ENCODE peak calls at places on chromosomes 2 and 18, in four cellular contexts. Q is GM12878, D is HL-60, J is K562. X is an unnamed sample.

GRCh38 chr2:135617501-135618015 is 86.3 kb downstream of the R3HDM1 start:
- DNase-seq in Q (no peak), D (no peak), J (no peak), X (no peak)

GRCh38 chr2:20641123-20641985 is 9.5 kb downstream of the HS1BP3 start:
- DNase-seq in Q (no peak), D (no peak), J (no peak), X (no peak)

GRCh38 chr2:214774108-214774507 is 35.4 kb downstream of the BARD1 start:
- DNase-seq in Q (no peak), D (no peak), J (no peak), X (no peak)

GRCh38 chr2:126729896-126730295 is 73.9 kb downstream of the GYPC start:
- DNase-seq in Q (no peak), D (no peak), J (no peak), X (no peak)

GRCh38 chr2:211026109-211026508 is 469.7 kb downstream of the CPS1 start:
- DNase-seq in Q (no peak), D (no peak), J (no peak), X (no peak)

GRCh38 chr2:207039225-207039624 is 99.9 kb downstream of the CPO start:
- DNase-seq in Q (no peak), D (no peak), J (no peak), X (no peak)

GRCh38 chr2:4020649-4021048 is 317.3 kb downstream of the DCDC2C start:
- DNase-seq in Q (no peak), D (no peak), J (no peak), X (no peak)

GRCh38 chr2:72892506-72893173 is 5.4 kb downstream of the SPR start:
- DNase-seq in Q (no peak), D (peak), J (no peak), X (peak)

GRCh38 chr2:159285929-159286708 is at the start of gene WDSUB1:
- DNase-seq in Q (no peak), D (peak), J (peak), X (peak)

GRCh38 chr18:36127866-36128845 is 984 bp downstream of the SLC39A6 start:
- DNase-seq in Q (no peak), D (no peak), J (peak), X (no peak)

GRCh38 chr2:119024152-119024551 is 82.2 kb downstream of the MARCO start:
- DNase-seq in Q (no peak), D (no peak), J (no peak), X (no peak)

GRCh38 chr18:74040459-74041332 is 106.9 kb downstream of the FBXO15 start:
- DNase-seq in Q (no peak), D (peak), J (peak), X (peak)

GRCh38 chr2:232354069-232354468 is 24.5 kb upstream of the ALPP start:
- DNase-seq in Q (no peak), D (no peak), J (no peak), X (no peak)

GRCh38 chr2:241030883-241031282 is 32.5 kb downstream of the SNED1 start:
- DNase-seq in Q (no peak), D (no peak), J (no peak), X (no peak)

GRCh38 chr18:36309436-36310391 is 12.2 kb downstream of the FHOD3 start:
- DNase-seq in Q (no peak), D (no peak), J (no peak), X (no peak)

GRCh38 chr18:3450358-3451107 is 561 bp downstream of the TGIF1 start:
- DNase-seq in Q (no peak), D (peak), J (peak), X (no peak)

GRCh38 chr18:3447895-3448844 is 1.8 kb upstream of the TGIF1 start:
- DNase-seq in Q (peak), D (peak), J (peak), X (peak)

GRCh38 chr18:3447035-3447894 is 2.7 kb upstream of the TGIF1 start:
- DNase-seq in Q (no peak), D (peak), J (peak), X (no peak)

GRCh38 chr18:3449702-3450357 is at the start of gene TGIF1:
- DNase-seq in Q (no peak), D (peak), J (peak), X (no peak)

GRCh38 chr18:3448845-3449701 is 899 bp upstream of the TGIF1 start:
- DNase-seq in Q (peak), D (peak), J (peak), X (peak)
- TF ChIP-seq POLR2AphosphoS5 in Q (peak), D (peak), J (no peak), X (peak)

GRCh38 chr2:107133412-107133811 is 247.4 kb upstream of the ST6GAL2 start:
- DNase-seq in Q (no peak), D (no peak), J (no peak), X (no peak)

GRCh38 chr2:107128381-107128780 is 242.4 kb upstream of the ST6GAL2 start:
- DNase-seq in Q (no peak), D (no peak), J (no peak), X (no peak)

GRCh38 chr2:107132746-107133145 is 246.8 kb upstream of the ST6GAL2 start:
- DNase-seq in Q (no peak), D (no peak), J (no peak), X (no peak)

GRCh38 chr2:107136749-107137148 is 250.8 kb upstream of the ST6GAL2 start:
- DNase-seq in Q (no peak), D (no peak), J (no peak), X (no peak)

DNA sequence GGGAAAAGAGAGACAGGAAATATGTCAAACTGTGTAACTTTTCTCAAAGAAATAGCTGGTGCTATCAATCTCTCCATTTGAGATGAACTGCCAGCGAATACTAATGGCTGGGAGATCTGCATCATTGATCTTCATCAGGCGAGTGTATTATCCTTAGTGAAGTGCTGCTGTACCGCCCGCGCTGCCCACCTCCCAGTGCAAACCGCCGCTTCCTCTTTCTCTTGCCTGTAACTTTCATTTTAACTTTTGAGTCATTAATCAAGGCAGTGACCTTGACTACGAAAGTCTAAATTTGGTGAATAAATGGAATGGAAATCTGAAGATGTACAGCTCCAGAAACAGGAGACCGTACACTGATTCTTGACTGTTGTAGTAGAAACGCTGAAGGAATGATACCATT is 246.2 kb upstream of the ST6GAL2 start:
- DNase-seq in Q (no peak), D (peak), J (no peak), X (no peak)
- TF ChIP-seq SPI1 in Q (peak), D (peak), J (no peak), X (peak)

DNA sequence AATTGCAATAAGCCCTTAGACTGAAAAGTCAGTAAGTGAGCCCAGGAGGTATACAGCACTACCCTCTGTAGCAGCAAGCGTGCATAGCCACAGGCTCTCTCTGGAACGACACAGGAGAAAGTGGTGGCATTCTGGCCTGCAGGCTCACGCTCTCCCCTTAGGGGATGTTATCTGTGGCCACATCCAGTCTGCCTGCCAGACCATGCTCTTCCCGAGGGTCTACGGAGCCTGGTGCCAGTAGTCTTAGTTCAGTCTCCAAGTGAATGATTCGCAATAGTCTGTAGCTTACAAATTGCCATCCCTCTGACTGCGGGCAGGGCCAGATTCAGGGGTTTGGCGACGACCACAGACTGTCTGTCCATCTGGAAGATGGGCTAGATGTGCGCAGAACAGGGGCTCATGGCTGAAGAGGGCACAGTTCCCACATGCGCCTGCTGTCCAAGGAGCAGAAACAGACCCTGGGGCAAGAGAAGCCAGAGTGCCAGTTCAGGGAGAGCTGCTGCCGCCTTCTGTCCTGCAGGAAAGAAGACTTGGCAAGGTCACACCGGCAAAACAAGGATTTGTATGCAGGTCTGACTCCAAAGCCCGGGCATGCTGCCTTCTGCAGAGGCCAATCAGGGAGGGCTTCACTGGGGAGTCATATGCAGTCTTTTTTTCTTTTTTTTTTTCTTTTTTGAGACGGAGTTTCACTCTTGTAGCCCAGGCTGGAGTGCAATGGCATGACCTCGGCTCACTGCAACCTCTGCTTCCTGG is 3.5 kb upstream of the KLF11 start:
- DNase-seq in Q (no peak), D (no peak), J (no peak), X (no peak)
- TF ChIP-seq POLR2AphosphoS5 in Q (no peak), D (no peak), J (no peak), X (no peak)

GRCh38 chr2:71576541-71576940 is 123.2 kb downstream of the DYSF start:
- DNase-seq in Q (no peak), D (no peak), J (no peak), X (no peak)
- TF ChIP-seq SPI1 in Q (no peak), D (no peak), J (no peak), X (no peak)

X was measured in GM12891.